ENCODE peak calls at places on chromosomes 13 and 19, in nine cellular contexts. Z is colonic mucosa, C is mucosa of descending colon, H is choroid plexus epithelial cell, V is tibial nerve, U is upper lobe of right lung, Q is activated B cell treated with CpG ODN at 0.5 μM for 24 hours, G is WTC11, M is neural progenitor cell. F is an unnamed sample.

GRCh38 chr19:33825556-33825955 is 28.9 kb downstream of the KCTD15 start:
- DNase-seq in Z (no peak), C (no peak), H (no peak), V (no peak), U (no peak), Q (no peak), G (no peak), M (no peak), F (no peak)

GRCh38 chr13:97913206-97913605 is 40.3 kb upstream of the IPO5 start:
- DNase-seq in Z (no peak), C (no peak), H (no peak), V (no peak), U (no peak), Q (no peak), G (no peak), M (no peak), F (no peak)

GRCh38 chr19:41687419-41687818 is 651 bp downstream of the CEACAM7 start:
- DNase-seq in Z (no peak), C (no peak), H (no peak), V (no peak), U (no peak), Q (no peak), G (no peak), M (no peak), F (no peak)

GRCh38 chr13:34000955-34001354 is 183.0 kb downstream of the RFC3 start:
- DNase-seq in Z (no peak), C (no peak), H (no peak), V (no peak), U (no peak), Q (no peak), G (no peak), M (no peak), F (no peak)

GRCh38 chr19:13880059-13880672 is 3.2 kb downstream of the NANOS3 start:
- DNase-seq in Z (peak; percentile 99), C (peak; percentile 100), H (peak; percentile 96), V (peak; percentile 98), U (peak; percentile 99), Q (peak; percentile 97), G (peak; percentile 98), M (peak; percentile 97), F (peak; percentile 94)

GRCh38 chr13:99354371-99354951 is 47.3 kb upstream of the GPR183 start:
- DNase-seq in Z (no peak), C (no peak), H (no peak), V (no peak), U (no peak), Q (no peak), G (no peak), M (no peak), F (no peak)

GRCh38 chr13:30354481-30355404 is 47.4 kb upstream of the KATNAL1 start:
- DNase-seq in Z (no peak), C (no peak), H (no peak), V (no peak), U (no peak), Q (no peak), G (no peak), M (no peak), F (no peak)

GRCh38 chr13:34466301-34466700 is 475.8 kb upstream of the NBEA start:
- DNase-seq in Z (no peak), C (no peak), H (no peak), V (no peak), U (no peak), Q (no peak), G (no peak), M (no peak), F (no peak)

GRCh38 chr13:98222081-98222554 is 45.0 kb upstream of the RNF113B start:
- DNase-seq in Z (peak; percentile 29), C (no peak), H (peak; percentile 63), V (no peak), U (no peak), Q (no peak), G (no peak), M (no peak), F (peak; percentile 58)

GRCh38 chr13:72403396-72404010 is 323.9 kb downstream of the MZT1 start:
- DNase-seq in Z (no peak), C (no peak), H (no peak), V (no peak), U (no peak), Q (no peak), G (no peak), M (no peak), F (no peak)

GRCh38 chr19:50258918-50259372 is 55.5 kb downstream of the MYH14 start:
- DNase-seq in Z (peak; percentile 34), C (peak; percentile 38), H (no peak), V (no peak), U (no peak), Q (no peak), G (peak; percentile 84), M (peak; percentile 57), F (no peak)

GRCh38 chr19:50257141-50257540 is 53.7 kb downstream of the MYH14 start:
- DNase-seq in Z (no peak), C (no peak), H (no peak), V (no peak), U (no peak), Q (no peak), G (no peak), M (no peak), F (no peak)

GRCh38 chr19:50252887-50253268 is 49.5 kb downstream of the MYH14 start:
- DNase-seq in Z (no peak), C (no peak), H (no peak), V (no peak), U (no peak), Q (no peak), G (no peak), M (no peak), F (no peak)

GRCh38 chr19:50252111-50252886 is 48.9 kb downstream of the MYH14 start:
- DNase-seq in Z (peak; percentile 35), C (peak; percentile 42), H (peak; percentile 13), V (no peak), U (no peak), Q (peak; percentile 40), G (peak; percentile 82), M (peak; percentile 27), F (no peak)

DNA sequence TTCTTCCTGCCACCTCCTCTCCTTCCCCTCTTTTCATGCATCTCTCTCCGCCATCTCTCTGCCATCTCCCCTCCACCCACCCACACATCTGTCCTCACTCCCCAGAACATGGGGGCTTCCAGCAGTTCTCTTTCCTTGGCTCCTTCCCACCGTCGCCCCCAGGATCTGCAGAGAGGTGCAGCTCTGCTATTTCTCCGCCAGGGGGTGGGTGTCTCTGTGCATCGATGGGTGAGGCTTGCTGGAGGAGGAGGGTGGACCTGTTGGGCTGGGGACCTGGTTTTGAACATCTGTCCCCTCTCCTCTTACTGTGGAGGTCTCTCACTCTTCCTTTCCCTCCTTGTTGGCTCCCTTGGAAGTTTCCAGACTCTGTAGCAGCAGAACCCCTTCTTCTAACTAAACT is 51.7 kb downstream of the MYH14 start:
- DNase-seq in Z (no peak), C (no peak), H (no peak), V (no peak), U (no peak), Q (no peak), G (peak; percentile 31), M (no peak), F (no peak)
- TF ChIP-seq CTCF in Z (no peak), C (no peak), H (no peak), V (no peak), U (no peak), Q (no peak), G (peak; percentile 57), M (peak; percentile 26), F (no peak)

DNA sequence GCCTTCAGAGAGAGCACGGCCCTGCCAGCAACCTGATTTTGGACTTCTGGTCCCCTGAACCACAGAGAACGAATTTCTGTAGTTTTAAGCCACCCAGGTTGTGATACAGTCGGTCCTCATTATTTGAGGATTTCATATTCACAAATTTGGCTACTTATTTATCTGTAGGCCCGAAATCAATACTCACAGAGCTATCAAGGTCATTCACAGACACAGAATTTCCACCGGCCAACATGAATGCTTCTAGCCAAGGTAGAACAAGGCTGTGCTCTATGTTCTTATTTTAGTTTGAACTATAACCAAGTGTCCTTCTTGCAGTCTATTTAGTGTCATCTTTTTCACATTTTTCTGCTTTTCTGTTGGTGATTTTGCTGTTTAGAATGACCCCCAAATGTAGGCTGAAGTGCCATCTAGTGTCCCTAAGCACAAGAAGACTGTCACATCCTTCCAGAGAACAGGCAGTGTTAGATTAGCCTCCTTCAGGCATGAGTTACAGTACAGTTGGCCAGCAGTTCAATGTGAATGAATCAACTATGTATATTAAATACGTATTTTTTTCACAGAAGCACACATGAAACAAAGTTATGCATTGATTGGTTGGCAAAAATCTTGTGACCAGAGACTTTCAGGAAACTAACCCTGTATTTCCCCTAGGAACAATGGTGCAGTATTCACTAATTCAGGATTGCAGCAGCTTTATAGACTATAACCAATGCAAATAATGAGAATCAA is 63.5 kb downstream of the C13orf42 start:
- DNase-seq in Z (no peak), C (no peak), H (no peak), V (no peak), U (no peak), Q (no peak), G (no peak), M (no peak), F (no peak)
- TF ChIP-seq CTCF in Z (no peak), C (no peak), H (no peak), V (no peak), U (no peak), Q (no peak), G (no peak), M (no peak), F (no peak)

GRCh38 chr13:91804724-91805123 is 406.3 kb downstream of the GPC5 start:
- DNase-seq in Z (no peak), C (no peak), H (no peak), V (no peak), U (no peak), Q (no peak), G (no peak), M (no peak), F (no peak)

GRCh38 chr13:91809161-91809560 is 410.7 kb downstream of the GPC5 start:
- DNase-seq in Z (no peak), C (no peak), H (no peak), V (no peak), U (no peak), Q (no peak), G (no peak), M (no peak), F (no peak)

GRCh38 chr13:91802957-91803356 is 404.5 kb downstream of the GPC5 start:
- DNase-seq in Z (no peak), C (no peak), H (no peak), V (no peak), U (no peak), Q (no peak), G (no peak), M (no peak), F (no peak)

GRCh38 chr13:91805605-91806004 is 407.2 kb downstream of the GPC5 start:
- DNase-seq in Z (no peak), C (no peak), H (peak; percentile 35), V (no peak), U (no peak), Q (no peak), G (no peak), M (no peak), F (no peak)
- TF ChIP-seq CTCF in Z (no peak), C (no peak), H (peak; percentile 35), V (no peak), U (no peak), Q (no peak), G (no peak), M (peak; percentile 29), F (peak; percentile 20)

DNA sequence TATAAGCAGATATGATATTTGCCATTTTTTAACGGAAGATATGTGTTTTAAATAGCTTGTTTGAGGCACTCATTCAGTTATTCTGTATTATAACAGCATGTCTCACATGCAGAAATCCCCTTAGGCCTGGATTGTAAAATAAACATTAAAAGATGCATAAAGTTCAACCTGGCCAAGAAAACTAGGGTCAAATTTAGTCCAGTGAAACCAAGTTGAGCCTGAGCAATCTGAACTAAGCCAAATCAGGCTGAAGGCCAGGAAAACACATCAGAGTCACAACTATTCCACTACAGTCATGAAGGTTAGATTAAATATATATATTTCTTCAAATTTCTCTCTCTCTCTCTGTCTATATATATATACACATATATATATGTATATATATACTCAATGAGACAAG is 504.8 kb downstream of the SLITRK1 start:
- DNase-seq in Z (no peak), C (no peak), H (peak; percentile 64), V (no peak), U (no peak), Q (no peak), G (no peak), M (no peak), F (no peak)
- TF ChIP-seq CTCF in Z (no peak), C (no peak), H (no peak), V (no peak), U (no peak), Q (no peak), G (no peak), M (no peak), F (no peak)

F was measured in astrocyte of the spinal cord.